ENCODE peak calls at places on chromosome 1, in ten cellular contexts. One of them, this sample, is unnamed.

GRCh38 chr1:224266105-224266935 is 63.7 kb downstream of the NVL start:
- DNase-seq in HEK293T: no peak
- DNase-seq in endothelial cell: no peak
- DNase-seq in left ventricle myocardium superior: no peak
- DNase-seq in lower lobe of right lung: no peak
- DNase-seq in MM.1S: no peak
- DNase-seq in G401: no peak
- DNase-seq in heart left ventricle: no peak
- DNase-seq in amygdala: no peak
- DNase-seq in aorta: no peak
- DNase-seq in this sample: no peak

GRCh38 chr1:157969693-157970485 is 23.6 kb upstream of the KIRREL1 start:
- DNase-seq in heart left ventricle: peak; percentile 51
- DNase-seq in left ventricle myocardium superior: no peak
- DNase-seq in HEK293T: peak; percentile 73
- DNase-seq in aorta: no peak
- DNase-seq in MM.1S: peak; percentile 55
- DNase-seq in lower lobe of right lung: no peak
- DNase-seq in endothelial cell: peak; percentile 72
- DNase-seq in amygdala: no peak
- DNase-seq in G401: peak; percentile 25
- DNase-seq in this sample: no peak

GRCh38 chr1:25642710-25643109 is 26.1 kb downstream of the MAN1C1 start:
- DNase-seq in G401: peak; percentile 79
- DNase-seq in left ventricle myocardium superior: no peak
- DNase-seq in amygdala: no peak
- DNase-seq in MM.1S: peak; percentile 86
- DNase-seq in lower lobe of right lung: no peak
- DNase-seq in aorta: no peak
- DNase-seq in HEK293T: peak; percentile 2
- DNase-seq in endothelial cell: no peak
- DNase-seq in heart left ventricle: no peak
- DNase-seq in this sample: no peak

GRCh38 chr1:19651141-19651737 is 7.1 kb downstream of the NBL1 start:
- DNase-seq in left ventricle myocardium superior: peak; percentile 78
- DNase-seq in amygdala: peak; percentile 11
- DNase-seq in aorta: peak; percentile 87
- DNase-seq in endothelial cell: peak; percentile 63
- DNase-seq in heart left ventricle: peak; percentile 67
- DNase-seq in lower lobe of right lung: no peak
- DNase-seq in HEK293T: peak; percentile 73
- DNase-seq in MM.1S: peak; percentile 10
- DNase-seq in G401: peak; percentile 50
- DNase-seq in this sample: no peak

GRCh38 chr1:40870135-40870728 is 8.1 kb upstream of the CITED4 start:
- DNase-seq in amygdala: no peak
- DNase-seq in G401: no peak
- DNase-seq in left ventricle myocardium superior: no peak
- DNase-seq in aorta: no peak
- DNase-seq in HEK293T: no peak
- DNase-seq in MM.1S: no peak
- DNase-seq in heart left ventricle: no peak
- DNase-seq in endothelial cell: no peak
- DNase-seq in lower lobe of right lung: no peak
- DNase-seq in this sample: no peak

GRCh38 chr1:28132110-28132897 is 43.9 kb upstream of the EYA3 start:
- DNase-seq in left ventricle myocardium superior: no peak
- DNase-seq in amygdala: no peak
- DNase-seq in endothelial cell: no peak
- DNase-seq in heart left ventricle: no peak
- DNase-seq in lower lobe of right lung: no peak
- DNase-seq in G401: no peak
- DNase-seq in aorta: no peak
- DNase-seq in MM.1S: peak; percentile 21
- DNase-seq in HEK293T: no peak
- DNase-seq in this sample: no peak

GRCh38 chr1:1183833-1184775 is 10.4 kb downstream of the TTLL10 start:
- DNase-seq in HEK293T: no peak
- DNase-seq in amygdala: no peak
- DNase-seq in heart left ventricle: no peak
- DNase-seq in left ventricle myocardium superior: peak; percentile 12
- DNase-seq in endothelial cell: no peak
- DNase-seq in G401: no peak
- DNase-seq in aorta: peak; percentile 69
- DNase-seq in lower lobe of right lung: peak; percentile 36
- DNase-seq in MM.1S: no peak
- DNase-seq in this sample: no peak

GRCh38 chr1:151486557-151486956 is 24.6 kb upstream of the CGN start:
- DNase-seq in lower lobe of right lung: no peak
- DNase-seq in left ventricle myocardium superior: no peak
- DNase-seq in MM.1S: no peak
- DNase-seq in heart left ventricle: no peak
- DNase-seq in amygdala: no peak
- DNase-seq in aorta: no peak
- DNase-seq in HEK293T: no peak
- DNase-seq in endothelial cell: no peak
- DNase-seq in G401: no peak
- DNase-seq in this sample: no peak

GRCh38 chr1:1461721-1462317 is 9.7 kb upstream of the ATAD3B start:
- DNase-seq in endothelial cell: no peak
- DNase-seq in amygdala: no peak
- DNase-seq in aorta: no peak
- DNase-seq in lower lobe of right lung: no peak
- DNase-seq in heart left ventricle: no peak
- DNase-seq in G401: no peak
- DNase-seq in HEK293T: no peak
- DNase-seq in left ventricle myocardium superior: no peak
- DNase-seq in MM.1S: peak; percentile 40
- DNase-seq in this sample: peak; percentile 73

GRCh38 chr1:94490556-94490955 is 51.0 kb downstream of the F3 start:
- DNase-seq in HEK293T: no peak
- DNase-seq in G401: no peak
- DNase-seq in endothelial cell: no peak
- DNase-seq in left ventricle myocardium superior: no peak
- DNase-seq in amygdala: no peak
- DNase-seq in aorta: no peak
- DNase-seq in heart left ventricle: no peak
- DNase-seq in MM.1S: no peak
- DNase-seq in lower lobe of right lung: no peak
- DNase-seq in this sample: no peak

GRCh38 chr1:159177273-159177907 is 6.0 kb downstream of the CADM3 start:
- DNase-seq in HEK293T: peak; percentile 61
- DNase-seq in endothelial cell: peak; percentile 73
- DNase-seq in heart left ventricle: peak; percentile 44
- DNase-seq in MM.1S: peak; percentile 81
- DNase-seq in lower lobe of right lung: no peak
- DNase-seq in aorta: no peak
- DNase-seq in amygdala: no peak
- DNase-seq in G401: peak; percentile 17
- DNase-seq in left ventricle myocardium superior: no peak
- DNase-seq in this sample: no peak

This sample was measured in upper lobe of right lung.